ENCODE peak calls at places on chromosomes 16 and 17, in nine cellular contexts. V is nucleus accumbens; G is activated T-cell treated with anti-CD3 and anti-CD28 coated beads, Interleukin-2, amount 50 U/mL, for 4 hours; D is NCI-H146; R is amygdala; Y is retina; O is transverse colon; P is ACHN; U is cardiac fibroblast. A is an unnamed sample.

GRCh38 chr16:87375426-87376135 is 8.0 kb downstream of the FBXO31 start:
- DNase-seq in D (no peak), Y (no peak), U (peak), R (no peak), V (no peak), O (no peak), P (no peak), G (no peak), A (no peak)

GRCh38 chr17:57766307-57766943 is 21.3 kb upstream of the CCDC182 start:
- DNase-seq in R (no peak), V (no peak), O (no peak), P (no peak), D (no peak), U (no peak), G (no peak), Y (no peak), A (peak)

GRCh38 chr16:63289834-63290460 is 1253.7 kb upstream of the CDH8 start:
- DNase-seq in V (no peak), Y (peak), U (peak), O (peak), G (no peak), P (peak), R (no peak), D (peak), A (peak)

GRCh38 chr16:55052335-55053070 is 121.8 kb downstream of the IRX5 start:
- DNase-seq in P (no peak), G (no peak), U (no peak), Y (no peak), O (no peak), D (no peak), R (no peak), V (no peak), A (no peak)

GRCh38 chr16:75292691-75293090 is 41.3 kb upstream of the BCAR1 start:
- DNase-seq in Y (no peak), G (no peak), O (no peak), V (no peak), U (no peak), P (no peak), R (no peak), D (no peak), A (no peak)

GRCh38 chr17:57597531-57598453 is 147.3 kb downstream of the CCDC182 start:
- DNase-seq in O (peak), R (no peak), P (peak), G (no peak), V (peak), D (peak), Y (peak), U (peak), A (peak)

GRCh38 chr17:72974605-72975232 is 117.8 kb downstream of the SLC39A11 start:
- DNase-seq in O (peak), U (peak), D (no peak), V (no peak), Y (no peak), P (no peak), G (no peak), R (no peak), A (no peak)

GRCh38 chr16:56005958-56006357 is 130.8 kb upstream of the CES5A start:
- DNase-seq in U (no peak), V (no peak), R (no peak), O (no peak), D (no peak), Y (peak), P (no peak), G (no peak), A (no peak)

GRCh38 chr17:18323007-18323406 is 7.9 kb downstream of the SMCR8 start:
- DNase-seq in U (peak), P (no peak), D (no peak), Y (no peak), O (no peak), V (no peak), R (no peak), G (no peak), A (no peak)

GRCh38 chr16:13056607-13057006 is 155.2 kb downstream of the SHISA9 start:
- DNase-seq in O (no peak), P (no peak), U (no peak), R (no peak), V (no peak), D (no peak), Y (no peak), G (no peak), A (no peak)

GRCh38 chr16:84883301-84883700 is 63.5 kb downstream of the CRISPLD2 start:
- DNase-seq in G (no peak), U (no peak), R (no peak), V (no peak), Y (no peak), P (no peak), O (no peak), D (no peak), A (no peak)

GRCh38 chr16:67667817-67668494 is 1.3 kb downstream of the C16orf86 start:
- DNase-seq in P (peak), R (peak), D (peak), Y (peak), G (peak), V (peak), U (peak), O (peak), A (peak)

GRCh38 chr16:2008009-2008526 is 1.6 kb downstream of the ZNF598 start:
- DNase-seq in U (peak), Y (no peak), R (no peak), G (no peak), D (no peak), O (peak), P (no peak), V (no peak), A (no peak)

GRCh38 chr17:73773702-73774101 is 129.5 kb upstream of the SDK2 start:
- DNase-seq in R (no peak), D (no peak), G (no peak), Y (no peak), V (no peak), O (no peak), P (no peak), U (no peak), A (no peak)

GRCh38 chr17:43338886-43339516 is 59.8 kb upstream of the ARL4D start:
- DNase-seq in O (peak), R (peak), Y (peak), U (peak), P (peak), D (peak), G (peak), V (peak), A (peak)

GRCh38 chr17:8060274-8060673 is 21.4 kb downstream of the ALOX15B start:
- DNase-seq in O (peak), U (peak), G (peak), R (no peak), D (peak), Y (peak), V (peak), P (peak), A (peak)

GRCh38 chr16:13158427-13158826 is 257.0 kb downstream of the SHISA9 start:
- DNase-seq in R (no peak), G (no peak), O (no peak), D (no peak), V (no peak), P (no peak), Y (no peak), U (no peak), A (no peak)

A was measured in NCI-H69.